ENCODE peak calls at places on chromosomes 1 and 21, in six cellular contexts. One of them, this sample, is unnamed.

GRCh38 chr1:221573727-221574126 is 168.2 kb downstream of the DUSP10 start:
- DNase-seq in A549: no peak
- DNase-seq in AG04450: no peak
- DNase-seq in kidney epithelial cell: no peak
- DNase-seq in bronchial epithelial cell: peak; percentile 15
- DNase-seq in tibial artery: no peak
- DNase-seq in this sample: peak; percentile 5

GRCh38 chr1:231184891-231185290 is 23.0 kb downstream of the TRIM67 start:
- DNase-seq in A549: no peak
- DNase-seq in kidney epithelial cell: no peak
- DNase-seq in bronchial epithelial cell: no peak
- DNase-seq in AG04450: no peak
- DNase-seq in tibial artery: no peak
- DNase-seq in this sample: no peak

GRCh38 chr1:183310753-183311465 is 107.3 kb downstream of the NMNAT2 start:
- DNase-seq in kidney epithelial cell: peak; percentile 26
- DNase-seq in A549: no peak
- DNase-seq in AG04450: no peak
- DNase-seq in tibial artery: no peak
- DNase-seq in bronchial epithelial cell: no peak
- DNase-seq in this sample: no peak

GRCh38 chr21:27532081-27532480 is 565.2 kb upstream of the ADAMTS5 start:
- DNase-seq in bronchial epithelial cell: peak; percentile 64
- DNase-seq in A549: peak; percentile 0
- DNase-seq in AG04450: no peak
- DNase-seq in tibial artery: no peak
- DNase-seq in kidney epithelial cell: peak; percentile 66
- DNase-seq in this sample: peak; percentile 56

GRCh38 chr1:33220701-33221384 is 35.4 kb upstream of the ZNF362 start:
- DNase-seq in bronchial epithelial cell: peak; percentile 96
- DNase-seq in tibial artery: no peak
- DNase-seq in kidney epithelial cell: no peak
- DNase-seq in AG04450: no peak
- DNase-seq in A549: no peak
- DNase-seq in this sample: peak; percentile 98

GRCh38 chr1:75953461-75953860 is 21.3 kb upstream of the ASB17 start:
- DNase-seq in kidney epithelial cell: peak; percentile 63
- DNase-seq in tibial artery: no peak
- DNase-seq in A549: peak; percentile 24
- DNase-seq in AG04450: no peak
- DNase-seq in bronchial epithelial cell: no peak
- DNase-seq in this sample: no peak

GRCh38 chr21:44304846-44305245 is 5.0 kb downstream of the PFKL start:
- DNase-seq in tibial artery: no peak
- DNase-seq in A549: peak; percentile 39
- DNase-seq in kidney epithelial cell: no peak
- DNase-seq in AG04450: no peak
- DNase-seq in bronchial epithelial cell: peak; percentile 8
- DNase-seq in this sample: peak; percentile 53

GRCh38 chr1:172203135-172203823 is 217.2 kb upstream of the C1orf105 start:
- DNase-seq in kidney epithelial cell: peak; percentile 18
- DNase-seq in A549: no peak
- DNase-seq in bronchial epithelial cell: no peak
- DNase-seq in tibial artery: no peak
- DNase-seq in AG04450: no peak
- DNase-seq in this sample: no peak

GRCh38 chr1:177571485-177572076 is 398.3 kb downstream of the SEC16B start:
- DNase-seq in bronchial epithelial cell: no peak
- DNase-seq in AG04450: no peak
- DNase-seq in tibial artery: no peak
- DNase-seq in A549: no peak
- DNase-seq in kidney epithelial cell: no peak
- DNase-seq in this sample: no peak

GRCh38 chr1:44296067-44296466 is 59.0 kb downstream of the ERI3 start:
- DNase-seq in tibial artery: no peak
- DNase-seq in AG04450: no peak
- DNase-seq in bronchial epithelial cell: no peak
- DNase-seq in kidney epithelial cell: no peak
- DNase-seq in A549: no peak
- DNase-seq in this sample: no peak
- TF ChIP-seq CTCF in tibial artery: no peak
- TF ChIP-seq CTCF in AG04450: no peak
- TF ChIP-seq CTCF in bronchial epithelial cell: no peak
- TF ChIP-seq CTCF in kidney epithelial cell: no peak
- TF ChIP-seq CTCF in A549: no peak
- TF ChIP-seq CTCF in this sample: no peak

GRCh38 chr1:17777330-17777729 is 22.2 kb downstream of the ACTL8 start:
- DNase-seq in AG04450: no peak
- DNase-seq in A549: no peak
- DNase-seq in kidney epithelial cell: no peak
- DNase-seq in bronchial epithelial cell: no peak
- DNase-seq in tibial artery: no peak
- DNase-seq in this sample: no peak
- H3K4me3 ChIP-seq in AG04450: no peak overlapping the region
- H3K4me3 ChIP-seq in A549: no peak overlapping the region
- H3K4me3 ChIP-seq in kidney epithelial cell: no peak overlapping the region
- H3K4me3 ChIP-seq in bronchial epithelial cell: no peak overlapping the region
- H3K4me3 ChIP-seq in tibial artery: no peak overlapping the region
- H3K4me3 ChIP-seq in this sample: no peak overlapping the region

GRCh38 chr21:39705849-39706248 is 39.1 kb upstream of the IGSF5 start:
- DNase-seq in tibial artery: no peak
- DNase-seq in bronchial epithelial cell: peak; percentile 2
- DNase-seq in AG04450: no peak
- DNase-seq in kidney epithelial cell: no peak
- DNase-seq in A549: no peak
- DNase-seq in this sample: no peak
- TF ChIP-seq CTCF in tibial artery: no peak
- TF ChIP-seq CTCF in bronchial epithelial cell: no peak
- TF ChIP-seq CTCF in AG04450: peak; percentile 35
- TF ChIP-seq CTCF in kidney epithelial cell: no peak
- TF ChIP-seq CTCF in A549: no peak
- TF ChIP-seq CTCF in this sample: no peak

GRCh38 chr1:27936370-27936769 is 1.6 kb downstream of the SMPDL3B start:
- DNase-seq in A549: no peak
- DNase-seq in kidney epithelial cell: no peak
- DNase-seq in tibial artery: no peak
- DNase-seq in AG04450: no peak
- DNase-seq in bronchial epithelial cell: no peak
- DNase-seq in this sample: no peak
- H3K4me3 ChIP-seq in A549: no peak overlapping the region
- H3K4me3 ChIP-seq in kidney epithelial cell: no peak overlapping the region
- H3K4me3 ChIP-seq in tibial artery: no peak overlapping the region
- H3K4me3 ChIP-seq in AG04450: no peak overlapping the region
- H3K4me3 ChIP-seq in bronchial epithelial cell: no peak overlapping the region
- H3K4me3 ChIP-seq in this sample: no peak overlapping the region

GRCh38 chr1:38068220-38068979 is 21.8 kb upstream of the POU3F1 start:
- DNase-seq in A549: no peak
- DNase-seq in kidney epithelial cell: no peak
- DNase-seq in AG04450: no peak
- DNase-seq in tibial artery: no peak
- DNase-seq in bronchial epithelial cell: no peak
- DNase-seq in this sample: no peak

GRCh38 chr1:38072858-38073257 is 26.3 kb upstream of the POU3F1 start:
- DNase-seq in bronchial epithelial cell: no peak
- DNase-seq in kidney epithelial cell: no peak
- DNase-seq in AG04450: no peak
- DNase-seq in A549: no peak
- DNase-seq in tibial artery: no peak
- DNase-seq in this sample: no peak

GRCh38 chr1:38068980-38069340 is 22.4 kb upstream of the POU3F1 start:
- DNase-seq in AG04450: no peak
- DNase-seq in A549: no peak
- DNase-seq in kidney epithelial cell: no peak
- DNase-seq in bronchial epithelial cell: no peak
- DNase-seq in tibial artery: no peak
- DNase-seq in this sample: no peak

GRCh38 chr1:38073926-38074677 is 27.5 kb upstream of the POU3F1 start:
- DNase-seq in A549: no peak
- DNase-seq in tibial artery: no peak
- DNase-seq in bronchial epithelial cell: peak; percentile 45
- DNase-seq in AG04450: no peak
- DNase-seq in kidney epithelial cell: no peak
- DNase-seq in this sample: peak; percentile 51

GRCh38 chr1:38071530-38072266 is 25.1 kb upstream of the POU3F1 start:
- DNase-seq in bronchial epithelial cell: peak; percentile 59
- DNase-seq in tibial artery: no peak
- DNase-seq in kidney epithelial cell: peak; percentile 16
- DNase-seq in A549: peak; percentile 30
- DNase-seq in AG04450: no peak
- DNase-seq in this sample: peak; percentile 48
- TF ChIP-seq CTCF in bronchial epithelial cell: peak; percentile 51
- TF ChIP-seq CTCF in tibial artery: no peak
- TF ChIP-seq CTCF in kidney epithelial cell: peak; percentile 62
- TF ChIP-seq CTCF in A549: peak; percentile 15
- TF ChIP-seq CTCF in AG04450: peak; percentile 55
- TF ChIP-seq CTCF in this sample: peak; percentile 33

DNA sequence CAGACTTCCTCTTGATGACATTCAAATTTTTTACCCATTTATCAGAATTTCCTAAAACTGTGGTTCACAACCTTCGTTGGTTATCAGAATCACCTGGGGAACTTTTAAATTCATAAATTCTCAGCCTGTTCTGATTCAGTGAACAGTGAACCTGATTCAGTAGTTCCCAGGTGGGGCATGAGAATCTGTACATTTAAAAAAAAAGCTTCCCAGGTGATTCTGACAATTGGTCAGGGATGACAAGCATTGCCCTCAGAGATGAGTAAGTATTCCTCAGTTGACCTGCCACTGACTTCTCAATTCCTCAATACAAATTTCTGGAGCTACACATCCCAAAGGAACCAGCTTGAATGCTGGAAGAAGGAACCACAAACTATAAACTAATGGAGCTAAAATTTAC is 23.5 kb upstream of the CR2 start:
- DNase-seq in A549: no peak
- DNase-seq in tibial artery: no peak
- DNase-seq in bronchial epithelial cell: no peak
- DNase-seq in kidney epithelial cell: no peak
- DNase-seq in AG04450: no peak
- DNase-seq in this sample: no peak
- H3K4me3 ChIP-seq in A549: no peak overlapping the region
- H3K4me3 ChIP-seq in tibial artery: no peak overlapping the region
- H3K4me3 ChIP-seq in bronchial epithelial cell: no peak overlapping the region
- H3K4me3 ChIP-seq in kidney epithelial cell: no peak overlapping the region
- H3K4me3 ChIP-seq in AG04450: no peak overlapping the region
- H3K4me3 ChIP-seq in this sample: no peak overlapping the region

DNA sequence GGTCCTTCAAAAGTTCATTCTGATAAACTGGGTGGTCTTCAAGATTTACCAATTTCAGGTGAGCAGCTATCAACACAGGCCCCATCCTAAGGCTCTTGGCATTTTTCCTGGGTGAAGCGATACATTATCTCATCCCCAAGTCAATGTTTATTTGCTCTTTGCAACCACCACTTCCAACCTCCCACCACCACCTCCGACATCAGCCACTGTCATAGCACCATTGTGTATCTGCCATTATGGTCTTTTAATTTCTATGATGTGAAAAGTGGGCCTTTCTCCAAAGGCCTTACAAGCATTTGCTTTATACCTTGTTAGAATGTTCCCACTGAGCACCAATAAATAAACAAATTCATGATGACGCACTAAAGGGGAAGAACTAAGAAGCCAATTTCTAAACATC is 47.2 kb downstream of the TBX15 start:
- DNase-seq in A549: no peak
- DNase-seq in bronchial epithelial cell: no peak
- DNase-seq in kidney epithelial cell: no peak
- DNase-seq in tibial artery: no peak
- DNase-seq in AG04450: no peak
- DNase-seq in this sample: no peak
- TF ChIP-seq CTCF in A549: no peak
- TF ChIP-seq CTCF in bronchial epithelial cell: no peak
- TF ChIP-seq CTCF in kidney epithelial cell: no peak
- TF ChIP-seq CTCF in tibial artery: no peak
- TF ChIP-seq CTCF in AG04450: no peak
- TF ChIP-seq CTCF in this sample: no peak

GRCh38 chr1:186617860-186618780 is 62.1 kb downstream of the PTGS2 start:
- DNase-seq in tibial artery: peak; percentile 48
- DNase-seq in bronchial epithelial cell: peak; percentile 65
- DNase-seq in AG04450: no peak
- DNase-seq in A549: peak; percentile 67
- DNase-seq in kidney epithelial cell: no peak
- DNase-seq in this sample: peak; percentile 71
- H3K4me3 ChIP-seq in tibial artery: peak overlapping the region; percentile 9
- H3K4me3 ChIP-seq in bronchial epithelial cell: no peak overlapping the region
- H3K4me3 ChIP-seq in AG04450: no peak overlapping the region
- H3K4me3 ChIP-seq in A549: peak overlapping the region; percentile 44
- H3K4me3 ChIP-seq in kidney epithelial cell: no peak overlapping the region
- H3K4me3 ChIP-seq in this sample: peak overlapping the region; percentile 28

DNA sequence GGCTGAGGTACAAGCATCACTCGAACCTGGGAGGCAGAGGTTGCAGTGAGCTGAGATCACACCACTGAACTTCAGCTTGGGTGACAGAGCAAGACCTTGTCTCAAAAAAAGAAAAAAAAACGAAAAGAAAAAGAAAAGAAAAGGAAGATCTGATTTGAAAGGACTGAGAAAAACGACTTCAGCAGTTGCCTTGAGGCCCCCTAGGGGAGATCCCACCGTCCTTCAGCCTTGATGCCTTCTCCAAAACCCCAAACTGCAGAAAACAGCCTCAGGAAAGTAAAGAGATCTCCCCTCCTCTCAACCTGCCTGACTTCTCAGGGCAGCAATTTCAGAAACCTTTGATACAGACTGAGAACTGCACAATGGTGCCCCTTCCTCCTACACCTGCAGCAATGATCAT is 50.9 kb upstream of the BCAR3 start:
- DNase-seq in tibial artery: no peak
- DNase-seq in kidney epithelial cell: no peak
- DNase-seq in bronchial epithelial cell: no peak
- DNase-seq in AG04450: no peak
- DNase-seq in A549: no peak
- DNase-seq in this sample: no peak
- TF ChIP-seq CTCF in tibial artery: no peak
- TF ChIP-seq CTCF in kidney epithelial cell: no peak
- TF ChIP-seq CTCF in bronchial epithelial cell: no peak
- TF ChIP-seq CTCF in AG04450: peak; percentile 47
- TF ChIP-seq CTCF in A549: no peak
- TF ChIP-seq CTCF in this sample: no peak

This sample was measured in epithelial cell of esophagus.